ENCODE peak calls at places on chromosomes 13 and 19, in four cellular contexts. Y is NCI-H1417, V is mesendoderm, K is upper lobe of right lung. M is an unnamed sample.

GRCh38 chr19:15663245-15663644 is 9.6 kb upstream of the CYP4F12 start:
- DNase-seq in V (no peak), K (no peak), Y (no peak), M (no peak)

GRCh38 chr13:113843063-113843654 is 20.7 kb downstream of the GAS6 start:
- DNase-seq in V (no peak), Y (no peak), K (peak), M (no peak)

GRCh38 chr19:48741222-48741999 is 1.0 kb upstream of the RASIP1 start:
- DNase-seq in Y (no peak), K (peak), V (peak), M (no peak)

GRCh38 chr19:10812902-10813404 is 23.1 kb downstream of the TMED1 start:
- DNase-seq in Y (no peak), K (no peak), V (peak), M (no peak)

GRCh38 chr13:96967248-96967745 is 27.0 kb downstream of the OXGR1 start:
- DNase-seq in Y (no peak), V (peak), K (no peak), M (no peak)

GRCh38 chr13:44413095-44413494 is 39.5 kb downstream of the SERP2 start:
- DNase-seq in V (no peak), K (no peak), Y (no peak), M (no peak)

GRCh38 chr19:34838248-34838647 is 65.2 kb upstream of the ZNF599 start:
- DNase-seq in Y (peak), V (peak), K (no peak), M (no peak)

GRCh38 chr19:29812881-29813275 is 1.1 kb downstream of the CCNE1 start:
- DNase-seq in V (no peak), K (no peak), Y (no peak), M (no peak)

GRCh38 chr19:35045667-35046300 is 4.3 kb downstream of the HPN start:
- DNase-seq in V (peak), K (no peak), Y (no peak), M (no peak)

GRCh38 chr19:6047741-6048231 is 62.5 kb downstream of the RFX2 start:
- DNase-seq in K (no peak), Y (peak), V (peak), M (peak)

GRCh38 chr19:33248954-33249613 is 23.4 kb upstream of the SLC7A10 start:
- DNase-seq in K (peak), Y (peak), V (peak), M (no peak)

GRCh38 chr13:104650426-104650825 is 1584.2 kb upstream of the SLC10A2 start:
- DNase-seq in Y (peak), V (no peak), K (no peak), M (no peak)

GRCh38 chr13:52399037-52399436 is 6.9 kb downstream of the THSD1 start:
- DNase-seq in K (no peak), V (no peak), Y (no peak), M (no peak)

GRCh38 chr19:39246951-39247669 is 1.5 kb downstream of the IFNL4 start:
- DNase-seq in V (peak), Y (peak), K (peak), M (no peak)